ENCODE peak calls at places on chromosomes 16 and 17, in six cellular contexts. One of them, this sample, is unnamed.

GRCh38 chr16:47778106-47778803 is 317.1 kb downstream of the PHKB start:
- DNase-seq in fibroblast of lung: no peak
- DNase-seq in dorsolateral prefrontal cortex: no peak
- DNase-seq in tibial artery: no peak
- DNase-seq in thoracic aorta: no peak
- DNase-seq in cardiac muscle cell: peak; percentile 23
- DNase-seq in this sample: no peak

GRCh38 chr17:2562162-2562858 is 31.1 kb upstream of the PAFAH1B1 start:
- DNase-seq in cardiac muscle cell: no peak
- DNase-seq in fibroblast of lung: no peak
- DNase-seq in dorsolateral prefrontal cortex: no peak
- DNase-seq in tibial artery: no peak
- DNase-seq in thoracic aorta: no peak
- DNase-seq in this sample: no peak

GRCh38 chr17:1626333-1626732 is 2.3 kb downstream of the SLC43A2 start:
- DNase-seq in fibroblast of lung: no peak
- DNase-seq in thoracic aorta: no peak
- DNase-seq in tibial artery: no peak
- DNase-seq in cardiac muscle cell: no peak
- DNase-seq in dorsolateral prefrontal cortex: no peak
- DNase-seq in this sample: no peak

GRCh38 chr16:22313876-22314470 is 16.8 kb downstream of the POLR3E start:
- DNase-seq in thoracic aorta: no peak
- DNase-seq in fibroblast of lung: no peak
- DNase-seq in dorsolateral prefrontal cortex: no peak
- DNase-seq in tibial artery: no peak
- DNase-seq in cardiac muscle cell: no peak
- DNase-seq in this sample: no peak

GRCh38 chr16:628321-629061 is 2.3 kb upstream of the WFIKKN1 start:
- DNase-seq in tibial artery: no peak
- DNase-seq in thoracic aorta: no peak
- DNase-seq in dorsolateral prefrontal cortex: no peak
- DNase-seq in cardiac muscle cell: no peak
- DNase-seq in fibroblast of lung: no peak
- DNase-seq in this sample: no peak

GRCh38 chr17:5467416-5467815 is 1.4 kb downstream of the DHX33 start:
- DNase-seq in cardiac muscle cell: peak; percentile 12
- DNase-seq in thoracic aorta: no peak
- DNase-seq in tibial artery: no peak
- DNase-seq in dorsolateral prefrontal cortex: no peak
- DNase-seq in fibroblast of lung: no peak
- DNase-seq in this sample: no peak

GRCh38 chr16:23186171-23186570 is 3.6 kb downstream of the SCNN1G start:
- DNase-seq in dorsolateral prefrontal cortex: no peak
- DNase-seq in cardiac muscle cell: no peak
- DNase-seq in tibial artery: no peak
- DNase-seq in fibroblast of lung: no peak
- DNase-seq in thoracic aorta: no peak
- DNase-seq in this sample: no peak

GRCh38 chr17:82400830-82401229 is 17.3 kb upstream of the HEXD start:
- DNase-seq in dorsolateral prefrontal cortex: no peak
- DNase-seq in fibroblast of lung: no peak
- DNase-seq in cardiac muscle cell: no peak
- DNase-seq in tibial artery: no peak
- DNase-seq in thoracic aorta: no peak
- DNase-seq in this sample: no peak

GRCh38 chr16:1991135-1991551 is 1.4 kb downstream of the SYNGR3 start:
- DNase-seq in thoracic aorta: no peak
- DNase-seq in fibroblast of lung: no peak
- DNase-seq in cardiac muscle cell: no peak
- DNase-seq in tibial artery: no peak
- DNase-seq in dorsolateral prefrontal cortex: no peak
- DNase-seq in this sample: no peak

GRCh38 chr17:5438716-5439445 is at the start of gene C1QBP:
- DNase-seq in cardiac muscle cell: peak; percentile 95
- DNase-seq in fibroblast of lung: peak; percentile 91
- DNase-seq in tibial artery: peak; percentile 95
- DNase-seq in thoracic aorta: peak; percentile 47
- DNase-seq in dorsolateral prefrontal cortex: peak; percentile 87
- DNase-seq in this sample: peak; percentile 96

GRCh38 chr16:85423631-85424030 is 189.5 kb upstream of the GSE1 start:
- DNase-seq in fibroblast of lung: no peak
- DNase-seq in cardiac muscle cell: no peak
- DNase-seq in dorsolateral prefrontal cortex: no peak
- DNase-seq in thoracic aorta: no peak
- DNase-seq in tibial artery: no peak
- DNase-seq in this sample: no peak

GRCh38 chr16:88439016-88439415 is 14.1 kb upstream of the ZFPM1 start:
- DNase-seq in cardiac muscle cell: no peak
- DNase-seq in dorsolateral prefrontal cortex: no peak
- DNase-seq in fibroblast of lung: no peak
- DNase-seq in thoracic aorta: no peak
- DNase-seq in tibial artery: no peak
- DNase-seq in this sample: no peak

GRCh38 chr17:41734949-41735313 is 488 bp upstream of the HAP1 start:
- DNase-seq in dorsolateral prefrontal cortex: no peak
- DNase-seq in tibial artery: no peak
- DNase-seq in cardiac muscle cell: no peak
- DNase-seq in thoracic aorta: no peak
- DNase-seq in fibroblast of lung: peak; percentile 14
- DNase-seq in this sample: no peak

GRCh38 chr16:87241135-87241771 is 75.9 kb downstream of the C16orf95 start:
- DNase-seq in thoracic aorta: no peak
- DNase-seq in dorsolateral prefrontal cortex: no peak
- DNase-seq in cardiac muscle cell: no peak
- DNase-seq in fibroblast of lung: no peak
- DNase-seq in tibial artery: peak; percentile 34
- DNase-seq in this sample: no peak

GRCh38 chr17:74467221-74467951 is 952 bp downstream of the CD300A start:
- DNase-seq in thoracic aorta: no peak
- DNase-seq in cardiac muscle cell: no peak
- DNase-seq in fibroblast of lung: no peak
- DNase-seq in tibial artery: no peak
- DNase-seq in dorsolateral prefrontal cortex: no peak
- DNase-seq in this sample: no peak

GRCh38 chr17:74241434-74241833 is 28.1 kb downstream of the TTYH2 start:
- DNase-seq in cardiac muscle cell: peak; percentile 25
- DNase-seq in tibial artery: no peak
- DNase-seq in dorsolateral prefrontal cortex: no peak
- DNase-seq in thoracic aorta: no peak
- DNase-seq in fibroblast of lung: no peak
- DNase-seq in this sample: no peak

GRCh38 chr16:69469807-69470561 is 45.6 kb downstream of the CYB5B start:
- DNase-seq in cardiac muscle cell: no peak
- DNase-seq in tibial artery: no peak
- DNase-seq in dorsolateral prefrontal cortex: no peak
- DNase-seq in fibroblast of lung: no peak
- DNase-seq in thoracic aorta: no peak
- DNase-seq in this sample: no peak

GRCh38 chr16:66277311-66278070 is 89.0 kb upstream of the CDH5 start:
- DNase-seq in cardiac muscle cell: no peak
- DNase-seq in fibroblast of lung: no peak
- DNase-seq in tibial artery: no peak
- DNase-seq in dorsolateral prefrontal cortex: no peak
- DNase-seq in thoracic aorta: no peak
- DNase-seq in this sample: no peak

GRCh38 chr17:8019161-8019560 is 16.7 kb downstream of the GUCY2D start:
- DNase-seq in tibial artery: no peak
- DNase-seq in cardiac muscle cell: no peak
- DNase-seq in thoracic aorta: no peak
- DNase-seq in dorsolateral prefrontal cortex: no peak
- DNase-seq in fibroblast of lung: no peak
- DNase-seq in this sample: no peak

GRCh38 chr17:42526031-42526444 is 10.0 kb upstream of the NAGLU start:
- DNase-seq in cardiac muscle cell: peak; percentile 58
- DNase-seq in fibroblast of lung: peak; percentile 21
- DNase-seq in thoracic aorta: no peak
- DNase-seq in tibial artery: peak; percentile 84
- DNase-seq in dorsolateral prefrontal cortex: no peak
- DNase-seq in this sample: no peak

GRCh38 chr16:20901441-20902112 is 1.0 kb downstream of the LYRM1 start:
- DNase-seq in fibroblast of lung: peak; percentile 66
- DNase-seq in thoracic aorta: no peak
- DNase-seq in tibial artery: peak; percentile 82
- DNase-seq in dorsolateral prefrontal cortex: no peak
- DNase-seq in cardiac muscle cell: peak; percentile 67
- DNase-seq in this sample: peak; percentile 16

GRCh38 chr16:31131841-31132271 is 3.7 kb downstream of the PRSS8 start:
- DNase-seq in dorsolateral prefrontal cortex: no peak
- DNase-seq in cardiac muscle cell: no peak
- DNase-seq in tibial artery: no peak
- DNase-seq in fibroblast of lung: no peak
- DNase-seq in thoracic aorta: no peak
- DNase-seq in this sample: no peak

GRCh38 chr16:81451753-81452680 is 7.4 kb downstream of the CMIP start:
- DNase-seq in tibial artery: no peak
- DNase-seq in thoracic aorta: no peak
- DNase-seq in cardiac muscle cell: peak; percentile 36
- DNase-seq in fibroblast of lung: no peak
- DNase-seq in dorsolateral prefrontal cortex: peak; percentile 55
- DNase-seq in this sample: no peak

GRCh38 chr17:68511254-68511670 is 968 bp upstream of the PRKAR1A start:
- DNase-seq in cardiac muscle cell: no peak
- DNase-seq in fibroblast of lung: no peak
- DNase-seq in tibial artery: no peak
- DNase-seq in thoracic aorta: no peak
- DNase-seq in dorsolateral prefrontal cortex: no peak
- DNase-seq in this sample: no peak

GRCh38 chr16:79375351-79375750 is 225.2 kb downstream of the MAF start:
- DNase-seq in dorsolateral prefrontal cortex: no peak
- DNase-seq in fibroblast of lung: no peak
- DNase-seq in thoracic aorta: no peak
- DNase-seq in cardiac muscle cell: no peak
- DNase-seq in tibial artery: no peak
- DNase-seq in this sample: no peak

GRCh38 chr17:48296453-48296852 is 133.6 kb downstream of the SKAP1 start:
- DNase-seq in tibial artery: no peak
- DNase-seq in dorsolateral prefrontal cortex: no peak
- DNase-seq in cardiac muscle cell: no peak
- DNase-seq in fibroblast of lung: no peak
- DNase-seq in thoracic aorta: no peak
- DNase-seq in this sample: no peak
- TF ChIP-seq CTCF in tibial artery: no peak
- TF ChIP-seq CTCF in dorsolateral prefrontal cortex: no peak
- TF ChIP-seq CTCF in cardiac muscle cell: no peak
- TF ChIP-seq CTCF in fibroblast of lung: no peak
- TF ChIP-seq CTCF in thoracic aorta: no peak
- TF ChIP-seq CTCF in this sample: no peak

DNA sequence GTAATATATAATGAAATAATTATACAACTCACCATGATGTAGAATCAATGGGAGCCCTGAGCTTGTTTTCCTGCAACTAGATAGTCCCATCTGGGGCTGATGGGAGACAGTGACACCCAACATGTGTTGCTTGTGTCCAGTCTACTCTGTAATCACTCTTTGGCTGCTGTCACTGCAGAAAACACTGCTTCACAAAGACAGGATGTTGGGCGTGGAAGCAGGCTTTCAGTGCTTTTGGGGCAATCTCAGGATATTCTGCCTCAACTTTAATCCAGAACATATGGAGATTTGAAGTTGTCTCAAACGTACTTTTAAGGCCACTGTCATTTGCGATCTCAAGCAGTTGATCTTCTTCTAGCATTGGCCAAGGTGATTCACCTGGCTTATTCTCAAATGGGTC is 94.9 kb downstream of the CYTH1 start:
- DNase-seq in fibroblast of lung: no peak
- DNase-seq in tibial artery: no peak
- DNase-seq in thoracic aorta: no peak
- DNase-seq in cardiac muscle cell: no peak
- DNase-seq in dorsolateral prefrontal cortex: no peak
- DNase-seq in this sample: no peak
- TF ChIP-seq CTCF in fibroblast of lung: no peak
- TF ChIP-seq CTCF in tibial artery: no peak
- TF ChIP-seq CTCF in thoracic aorta: no peak
- TF ChIP-seq CTCF in cardiac muscle cell: no peak
- TF ChIP-seq CTCF in dorsolateral prefrontal cortex: no peak
- TF ChIP-seq CTCF in this sample: no peak

DNA sequence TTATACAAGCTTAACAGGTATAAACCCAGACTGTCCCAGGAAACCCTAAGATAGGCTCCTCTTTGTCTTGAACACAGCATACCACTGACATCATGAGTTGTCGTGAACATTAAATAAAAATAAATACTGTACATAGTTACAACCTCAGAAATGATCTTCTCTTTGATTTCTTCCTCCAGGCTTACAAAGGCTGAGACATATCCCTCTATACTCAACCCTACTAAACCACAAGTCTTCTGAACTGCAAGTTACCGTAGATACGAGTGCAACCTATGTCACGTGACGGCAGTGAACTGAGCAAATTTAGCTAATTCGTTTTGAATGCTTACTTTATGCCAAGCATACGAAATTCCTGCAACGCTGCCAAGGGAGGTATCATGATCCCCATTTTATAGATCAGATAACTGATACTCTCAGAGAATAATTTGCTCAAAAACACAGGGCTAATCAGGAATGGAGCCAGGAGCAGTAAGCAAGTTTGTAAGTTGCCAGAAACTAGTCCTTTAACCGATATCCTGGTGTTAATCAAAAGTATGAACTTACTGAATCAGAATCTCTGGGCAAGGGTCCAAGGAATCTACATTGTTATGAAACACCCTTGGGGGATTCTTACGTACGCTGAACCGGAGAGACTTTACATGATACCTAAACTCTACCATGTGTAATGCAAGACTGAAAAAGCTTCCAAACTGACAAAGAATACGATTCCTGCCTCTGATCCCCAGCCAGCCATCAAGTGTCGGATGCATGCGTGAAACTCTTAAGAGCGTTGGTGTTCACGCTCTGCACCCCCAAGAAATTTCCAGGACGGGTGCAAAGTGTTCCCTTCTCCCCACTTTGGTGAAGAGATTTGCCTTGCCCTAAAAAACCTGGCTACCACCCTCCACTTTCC is 106.2 kb downstream of the XYLT1 start:
- DNase-seq in cardiac muscle cell: peak; percentile 92
- DNase-seq in tibial artery: no peak
- DNase-seq in fibroblast of lung: peak; percentile 86
- DNase-seq in dorsolateral prefrontal cortex: no peak
- DNase-seq in thoracic aorta: no peak
- DNase-seq in this sample: no peak
- TF ChIP-seq CTCF in cardiac muscle cell: no peak
- TF ChIP-seq CTCF in tibial artery: no peak
- TF ChIP-seq CTCF in fibroblast of lung: no peak
- TF ChIP-seq CTCF in dorsolateral prefrontal cortex: no peak
- TF ChIP-seq CTCF in thoracic aorta: no peak
- TF ChIP-seq CTCF in this sample: no peak

GRCh38 chr17:44074231-44074910 is 3.8 kb downstream of the G6PC3 start:
- DNase-seq in thoracic aorta: no peak
- DNase-seq in fibroblast of lung: peak; percentile 41
- DNase-seq in cardiac muscle cell: no peak
- DNase-seq in tibial artery: no peak
- DNase-seq in dorsolateral prefrontal cortex: no peak
- DNase-seq in this sample: no peak
- TF ChIP-seq CTCF in thoracic aorta: no peak
- TF ChIP-seq CTCF in fibroblast of lung: peak; percentile 15
- TF ChIP-seq CTCF in cardiac muscle cell: no peak
- TF ChIP-seq CTCF in tibial artery: no peak
- TF ChIP-seq CTCF in dorsolateral prefrontal cortex: no peak
- TF ChIP-seq CTCF in this sample: no peak

This sample was measured in neural crest cell.